ENCODE peak calls at places on chromosomes 6 and 20, in six cellular contexts. K is HepG2, R is sigmoid colon, N is transverse colon, S is stomach, F is H1. O is an unnamed sample.

GRCh38 chr6:106220485-106220884 is 105.1 kb downstream of the ATG5 start:
- DNase-seq in K (no peak), N (no peak), R (no peak), F (no peak), S (no peak), O (no peak)

GRCh38 chr6:1394591-1395463 is 5.5 kb downstream of the FOXF2 start:
- DNase-seq in S (no peak), R (no peak), N (no peak), F (no peak), K (no peak), O (no peak)

GRCh38 chr6:107625264-107625663 is 135.3 kb downstream of the SOBP start:
- DNase-seq in K (no peak), R (no peak), S (no peak), N (no peak), F (no peak), O (no peak)

GRCh38 chr6:163415620-163416379 is 1.3 kb downstream of the QKI start:
- DNase-seq in S (peak; percentile 52), R (peak; percentile 80), N (peak; percentile 41), F (no peak), K (peak; percentile 53), O (no peak)

GRCh38 chr6:43970913-43971775 is 156.1 kb downstream of the MRPL14 start:
- DNase-seq in K (no peak), R (peak; percentile 75), F (peak; percentile 36), S (peak; percentile 91), N (peak; percentile 60), O (no peak)

GRCh38 chr20:23408957-23409356 is 12.3 kb downstream of the NAPB start:
- DNase-seq in N (no peak), F (no peak), K (no peak), R (no peak), S (no peak), O (no peak)

GRCh38 chr20:62449951-62450815 is 22.8 kb upstream of the RBBP8NL start:
- DNase-seq in N (peak; percentile 22), S (no peak), K (no peak), R (no peak), F (no peak), O (no peak)

GRCh38 chr6:25942561-25943147 is 12.2 kb upstream of the SLC17A2 start:
- DNase-seq in R (no peak), S (no peak), F (no peak), K (peak; percentile 76), N (no peak), O (no peak)

GRCh38 chr20:25469558-25469957 is 62.1 kb downstream of the GINS1 start:
- DNase-seq in N (no peak), F (no peak), S (no peak), R (no peak), K (no peak), O (no peak)

GRCh38 chr20:63273635-63274380 is 1.2 kb downstream of the ARFGAP1 start:
- DNase-seq in N (no peak), F (no peak), K (peak; percentile 82), S (no peak), R (no peak), O (no peak)

GRCh38 chr6:79911992-79912391 is 35.4 kb downstream of the ELOVL4 start:
- DNase-seq in N (no peak), R (no peak), K (no peak), F (no peak), S (no peak), O (no peak)

GRCh38 chr20:57048027-57048869 is 218.2 kb downstream of the BMP7 start:
- DNase-seq in R (peak; percentile 64), N (peak; percentile 37), K (peak; percentile 35), F (peak; percentile 79), S (no peak), O (no peak)

GRCh38 chr6:70849348-70850069 is 107.4 kb downstream of the B3GAT2 start:
- DNase-seq in F (no peak), N (no peak), R (no peak), K (peak; percentile 79), S (no peak), O (no peak)

GRCh38 chr20:10982692-10983091 is 308.9 kb upstream of the JAG1 start:
- DNase-seq in F (no peak), R (peak; percentile 65), K (peak; percentile 10), N (no peak), S (no peak), O (peak; percentile 27)

GRCh38 chr20:41133709-41134361 is 3.5 kb upstream of the PLCG1 start:
- DNase-seq in F (no peak), R (no peak), S (no peak), N (peak; percentile 9), K (no peak), O (no peak)

GRCh38 chr6:95017922-95018321 is 559.4 kb upstream of the MANEA start:
- DNase-seq in N (no peak), F (no peak), K (no peak), R (no peak), S (no peak), O (no peak)

GRCh38 chr6:42099340-42100028 is 42.9 kb downstream of the C6orf132 start:
- DNase-seq in N (peak; percentile 85), S (peak; percentile 88), F (no peak), R (no peak), K (peak; percentile 39), O (no peak)

GRCh38 chr6:117521785-117522502 is 39.5 kb downstream of the DCBLD1 start:
- DNase-seq in N (no peak), F (no peak), R (no peak), S (no peak), K (no peak), O (no peak)

GRCh38 chr6:33428219-33428890 is 8.5 kb downstream of the SYNGAP1 start:
- DNase-seq in R (no peak), F (no peak), S (no peak), N (peak; percentile 37), K (peak; percentile 79), O (no peak)

GRCh38 chr6:107931894-107932293 is 26.1 kb downstream of the SEC63 start:
- DNase-seq in N (no peak), K (peak; percentile 86), S (no peak), R (no peak), F (no peak), O (no peak)

GRCh38 chr6:152309648-152310047 is 327.5 kb downstream of the SYNE1 start:
- DNase-seq in K (no peak), N (peak; percentile 25), F (no peak), S (peak; percentile 42), R (no peak), O (no peak)

GRCh38 chr6:153129873-153130514 is 1.1 kb downstream of the RGS17 start:
- DNase-seq in K (no peak), N (no peak), F (no peak), S (no peak), R (no peak), O (no peak)

GRCh38 chr6:145315982-145316600 is 419.2 kb downstream of the EPM2A start:
- DNase-seq in S (no peak), F (no peak), K (no peak), R (no peak), N (no peak), O (no peak)

GRCh38 chr6:134287863-134288537 is 29.9 kb downstream of the SGK1 start:
- DNase-seq in R (no peak), K (no peak), F (no peak), S (no peak), N (no peak), O (no peak)

DNA sequence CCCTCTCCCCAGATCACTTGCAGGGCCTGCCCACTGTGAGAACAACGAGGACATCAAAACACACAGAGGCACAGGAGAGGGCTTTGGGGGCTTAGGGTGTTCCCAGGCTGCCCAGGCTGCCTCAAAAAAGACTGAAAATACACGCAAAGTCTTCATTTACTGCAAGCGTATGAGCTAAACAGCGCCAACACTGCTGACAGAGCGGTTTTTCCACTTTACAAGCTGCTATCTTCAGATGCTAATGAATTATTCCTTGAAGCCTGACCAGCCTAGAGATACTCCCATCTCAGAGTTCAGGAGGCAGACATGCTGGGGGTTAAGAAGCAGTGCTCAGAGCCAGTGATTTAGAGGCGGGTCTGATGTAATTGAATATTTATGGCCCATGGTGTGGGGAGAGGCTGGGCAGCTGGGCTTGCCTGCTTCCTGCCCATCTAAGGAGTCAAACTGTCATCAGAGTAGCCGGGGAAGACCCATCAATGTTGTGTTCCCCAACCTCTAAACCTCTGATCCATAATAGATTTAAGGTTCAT is 241.4 kb downstream of the SLC24A3 start:
- DNase-seq in F (no peak), R (no peak), S (no peak), N (no peak), K (no peak), O (no peak)
- H3K4me1 ChIP-seq in F (no peaks in the 10 kb centered on the region), R (peaks cover 70% of the 10 kb centered on the region), S (no peaks in the 10 kb centered on the region), N (peaks cover 7% of the 10 kb centered on the region), K (no peaks in the 10 kb centered on the region), O (peaks cover 6% of the 10 kb centered on the region)

DNA sequence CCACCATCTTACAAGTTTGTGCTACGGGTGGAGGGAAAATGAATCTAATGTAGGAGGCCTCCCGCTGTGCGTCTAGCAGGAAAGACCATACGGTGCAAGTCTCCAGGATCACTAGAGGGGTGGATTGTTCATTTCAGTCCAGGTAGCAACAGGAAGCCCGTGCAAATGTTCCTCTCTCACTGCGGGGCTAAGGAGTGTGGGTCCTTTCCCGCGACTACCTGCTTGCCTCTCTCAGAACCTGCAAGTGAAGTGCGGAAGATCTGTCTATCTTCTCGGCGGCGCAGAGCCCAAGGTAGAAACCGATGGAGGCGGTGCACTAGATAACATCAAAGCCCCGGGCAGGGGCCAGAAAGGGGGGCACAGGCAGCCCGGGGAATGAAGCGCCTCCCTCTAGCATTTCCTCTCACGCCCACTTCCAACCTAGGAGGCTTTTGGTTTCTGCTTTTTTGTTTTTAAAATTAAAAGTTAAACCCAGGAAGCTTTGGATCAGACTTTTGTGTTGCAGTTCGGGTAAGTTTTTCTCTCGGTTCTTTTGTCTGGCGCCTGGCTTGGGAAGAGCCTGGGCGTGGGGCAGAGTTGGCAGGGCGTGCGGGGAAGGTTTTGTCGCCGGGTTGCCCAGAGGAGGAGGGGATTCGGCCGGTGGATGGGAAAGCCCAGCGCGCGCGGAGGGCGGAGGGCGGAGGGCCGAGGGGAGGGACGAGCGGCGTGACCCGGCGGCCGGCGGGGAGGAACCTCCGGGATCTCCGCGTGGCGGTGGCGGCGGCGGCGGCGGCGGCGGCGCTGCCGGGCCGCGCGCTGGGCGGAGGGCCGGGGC is 3.5 kb upstream of the HIVEP1 start:
- DNase-seq in K (peak; percentile 83), N (peak; percentile 89), F (peak; percentile 68), S (peak; percentile 70), R (peak; percentile 88), O (peak; percentile 49)
- TF ChIP-seq EP300 in K (peak; percentile 38), N (no peak), F (peak; percentile 97), S (no peak), R (no peak), O (peak; percentile 70)

DNA sequence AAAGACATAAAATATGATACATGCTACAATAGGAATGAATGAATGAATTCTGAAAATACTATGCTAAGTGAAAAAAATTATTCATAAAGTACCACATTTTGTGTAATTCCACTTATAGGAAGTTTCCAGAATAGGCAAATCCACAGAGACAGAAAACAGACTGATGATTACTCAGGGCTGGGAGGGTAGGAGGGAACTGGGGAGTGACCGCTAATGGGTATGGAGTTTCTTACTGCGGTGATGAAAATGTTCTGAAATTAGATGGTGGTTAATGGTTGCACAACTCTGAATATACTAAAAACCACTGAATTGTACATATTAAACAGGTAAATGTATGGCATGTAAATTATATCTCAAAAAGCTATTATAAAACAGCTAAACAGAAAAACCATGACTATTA is 22.6 kb downstream of the FERMT1 start:
- DNase-seq in S (no peak), K (no peak), F (no peak), R (no peak), N (no peak), O (no peak)
- H3K36me3 ChIP-seq in S (peaks cover 9% of the 10 kb centered on the region), K (peaks cover 59% of the 10 kb centered on the region), F (peaks cover 16% of the 10 kb centered on the region), R (no peaks in the 10 kb centered on the region), N (no peaks in the 10 kb centered on the region), O (no peaks in the 10 kb centered on the region)

DNA sequence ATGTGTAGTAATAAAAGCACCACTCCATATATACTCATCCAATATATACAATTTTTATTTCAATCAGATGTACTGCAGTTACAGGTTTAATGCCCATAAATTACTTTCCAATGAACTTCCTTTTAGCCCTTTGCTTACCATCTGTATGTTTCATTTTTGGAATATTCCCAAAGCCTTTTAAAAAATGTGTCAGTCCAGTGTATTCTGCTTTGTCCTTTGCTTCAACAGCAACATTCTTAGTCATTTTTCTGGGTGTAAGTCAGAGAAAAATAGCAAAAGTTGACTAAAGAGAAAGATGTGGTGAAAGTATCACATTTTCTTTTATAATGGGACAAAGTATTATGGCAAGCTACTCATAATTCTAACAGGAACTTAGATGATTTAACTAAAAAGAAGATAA is 15.2 kb downstream of the DSE start:
- DNase-seq in K (no peak), F (no peak), S (no peak), N (no peak), R (no peak), O (no peak)
- H3K4me1 ChIP-seq in K (no peaks in the 10 kb centered on the region), F (peaks cover 4% of the 10 kb centered on the region), S (no peaks in the 10 kb centered on the region), N (peaks cover 53% of the 10 kb centered on the region), R (peaks cover 24% of the 10 kb centered on the region), O (peaks cover 21% of the 10 kb centered on the region)